ENCODE peak calls at places on chromosomes 7 and 10, in eight cellular contexts. One of them, this sample, is unnamed.

GRCh38 chr10:92737484-92737883 is 47.7 kb downstream of the HHEX start:
- DNase-seq in A673: no peak
- DNase-seq in T-helper 22 cell: no peak
- DNase-seq in activated T-helper 1 cell treated with anti-CD3 and anti-CD28 coated beads, Interleukin-12 subunit alpha, Interleukin-12 subunit beta, Interleukin-2, Interleukin-4 antibody, amounts not matched to agents 30 ng/mL and 10 ng/mL and 1 ng/mL, durations not matched to agents 14 hours and 24 hours and 36 hours: no peak
- DNase-seq in hypothalamus: no peak
- DNase-seq in GM03348: no peak
- DNase-seq in NCI-H2029: no peak
- DNase-seq in fibroblast of lung: no peak
- DNase-seq in this sample: no peak

GRCh38 chr7:76512941-76513816 is 2.8 kb downstream of the UPK3B start:
- DNase-seq in NCI-H2029: no peak
- DNase-seq in GM03348: peak
- DNase-seq in A673: no peak
- DNase-seq in hypothalamus: no peak
- DNase-seq in T-helper 22 cell: no peak
- DNase-seq in fibroblast of lung: no peak
- DNase-seq in activated T-helper 1 cell treated with anti-CD3 and anti-CD28 coated beads, Interleukin-12 subunit alpha, Interleukin-12 subunit beta, Interleukin-2, Interleukin-4 antibody, amounts not matched to agents 30 ng/mL and 10 ng/mL and 1 ng/mL, durations not matched to agents 14 hours and 24 hours and 36 hours: no peak
- DNase-seq in this sample: peak

GRCh38 chr7:157663061-157663863 is 326.5 kb downstream of the DNAJB6 start:
- DNase-seq in GM03348: no peak
- DNase-seq in NCI-H2029: no peak
- DNase-seq in hypothalamus: peak
- DNase-seq in activated T-helper 1 cell treated with anti-CD3 and anti-CD28 coated beads, Interleukin-12 subunit alpha, Interleukin-12 subunit beta, Interleukin-2, Interleukin-4 antibody, amounts not matched to agents 30 ng/mL and 10 ng/mL and 1 ng/mL, durations not matched to agents 14 hours and 24 hours and 36 hours: no peak
- DNase-seq in A673: no peak
- DNase-seq in fibroblast of lung: peak
- DNase-seq in T-helper 22 cell: no peak
- DNase-seq in this sample: peak

GRCh38 chr10:101536800-101537199 is 51.3 kb downstream of the POLL start:
- DNase-seq in fibroblast of lung: no peak
- DNase-seq in NCI-H2029: peak
- DNase-seq in activated T-helper 1 cell treated with anti-CD3 and anti-CD28 coated beads, Interleukin-12 subunit alpha, Interleukin-12 subunit beta, Interleukin-2, Interleukin-4 antibody, amounts not matched to agents 30 ng/mL and 10 ng/mL and 1 ng/mL, durations not matched to agents 14 hours and 24 hours and 36 hours: no peak
- DNase-seq in A673: peak
- DNase-seq in hypothalamus: no peak
- DNase-seq in T-helper 22 cell: no peak
- DNase-seq in GM03348: peak
- DNase-seq in this sample: no peak

GRCh38 chr7:25235471-25235870 is 7.2 kb upstream of the NPVF start:
- DNase-seq in T-helper 22 cell: no peak
- DNase-seq in NCI-H2029: no peak
- DNase-seq in activated T-helper 1 cell treated with anti-CD3 and anti-CD28 coated beads, Interleukin-12 subunit alpha, Interleukin-12 subunit beta, Interleukin-2, Interleukin-4 antibody, amounts not matched to agents 30 ng/mL and 10 ng/mL and 1 ng/mL, durations not matched to agents 14 hours and 24 hours and 36 hours: no peak
- DNase-seq in hypothalamus: no peak
- DNase-seq in A673: no peak
- DNase-seq in GM03348: no peak
- DNase-seq in fibroblast of lung: no peak
- DNase-seq in this sample: no peak

GRCh38 chr10:102119417-102120141 is 589 bp downstream of the LDB1 start:
- DNase-seq in GM03348: peak
- DNase-seq in activated T-helper 1 cell treated with anti-CD3 and anti-CD28 coated beads, Interleukin-12 subunit alpha, Interleukin-12 subunit beta, Interleukin-2, Interleukin-4 antibody, amounts not matched to agents 30 ng/mL and 10 ng/mL and 1 ng/mL, durations not matched to agents 14 hours and 24 hours and 36 hours: no peak
- DNase-seq in T-helper 22 cell: no peak
- DNase-seq in A673: peak
- DNase-seq in fibroblast of lung: peak
- DNase-seq in NCI-H2029: peak
- DNase-seq in hypothalamus: peak
- DNase-seq in this sample: no peak

GRCh38 chr10:102632394-102633062 is 11.8 kb upstream of the TRIM8 start:
- DNase-seq in A673: no peak
- DNase-seq in NCI-H2029: no peak
- DNase-seq in fibroblast of lung: peak
- DNase-seq in T-helper 22 cell: no peak
- DNase-seq in hypothalamus: no peak
- DNase-seq in GM03348: no peak
- DNase-seq in activated T-helper 1 cell treated with anti-CD3 and anti-CD28 coated beads, Interleukin-12 subunit alpha, Interleukin-12 subunit beta, Interleukin-2, Interleukin-4 antibody, amounts not matched to agents 30 ng/mL and 10 ng/mL and 1 ng/mL, durations not matched to agents 14 hours and 24 hours and 36 hours: no peak
- DNase-seq in this sample: no peak

GRCh38 chr7:100171087-100171681 is 2.8 kb upstream of the GAL3ST4 start:
- DNase-seq in hypothalamus: no peak
- DNase-seq in T-helper 22 cell: peak
- DNase-seq in NCI-H2029: no peak
- DNase-seq in A673: no peak
- DNase-seq in GM03348: peak
- DNase-seq in fibroblast of lung: no peak
- DNase-seq in activated T-helper 1 cell treated with anti-CD3 and anti-CD28 coated beads, Interleukin-12 subunit alpha, Interleukin-12 subunit beta, Interleukin-2, Interleukin-4 antibody, amounts not matched to agents 30 ng/mL and 10 ng/mL and 1 ng/mL, durations not matched to agents 14 hours and 24 hours and 36 hours: no peak
- DNase-seq in this sample: peak

GRCh38 chr7:18212308-18212707 is 184.7 kb upstream of the PRPS1L1 start:
- DNase-seq in NCI-H2029: no peak
- DNase-seq in fibroblast of lung: no peak
- DNase-seq in GM03348: no peak
- DNase-seq in hypothalamus: no peak
- DNase-seq in A673: no peak
- DNase-seq in activated T-helper 1 cell treated with anti-CD3 and anti-CD28 coated beads, Interleukin-12 subunit alpha, Interleukin-12 subunit beta, Interleukin-2, Interleukin-4 antibody, amounts not matched to agents 30 ng/mL and 10 ng/mL and 1 ng/mL, durations not matched to agents 14 hours and 24 hours and 36 hours: no peak
- DNase-seq in T-helper 22 cell: no peak
- DNase-seq in this sample: no peak

GRCh38 chr7:33757563-33758165 is 147.7 kb upstream of the BMPER start:
- DNase-seq in activated T-helper 1 cell treated with anti-CD3 and anti-CD28 coated beads, Interleukin-12 subunit alpha, Interleukin-12 subunit beta, Interleukin-2, Interleukin-4 antibody, amounts not matched to agents 30 ng/mL and 10 ng/mL and 1 ng/mL, durations not matched to agents 14 hours and 24 hours and 36 hours: no peak
- DNase-seq in T-helper 22 cell: no peak
- DNase-seq in NCI-H2029: peak
- DNase-seq in fibroblast of lung: peak
- DNase-seq in GM03348: peak
- DNase-seq in A673: peak
- DNase-seq in hypothalamus: peak
- DNase-seq in this sample: no peak

GRCh38 chr10:52609601-52610240 is 162.9 kb downstream of the MBL2 start:
- DNase-seq in fibroblast of lung: no peak
- DNase-seq in hypothalamus: no peak
- DNase-seq in A673: no peak
- DNase-seq in NCI-H2029: no peak
- DNase-seq in GM03348: no peak
- DNase-seq in T-helper 22 cell: no peak
- DNase-seq in activated T-helper 1 cell treated with anti-CD3 and anti-CD28 coated beads, Interleukin-12 subunit alpha, Interleukin-12 subunit beta, Interleukin-2, Interleukin-4 antibody, amounts not matched to agents 30 ng/mL and 10 ng/mL and 1 ng/mL, durations not matched to agents 14 hours and 24 hours and 36 hours: no peak
- DNase-seq in this sample: no peak

GRCh38 chr10:51896849-51897248 is 197.5 kb upstream of the CSTF2T start:
- DNase-seq in activated T-helper 1 cell treated with anti-CD3 and anti-CD28 coated beads, Interleukin-12 subunit alpha, Interleukin-12 subunit beta, Interleukin-2, Interleukin-4 antibody, amounts not matched to agents 30 ng/mL and 10 ng/mL and 1 ng/mL, durations not matched to agents 14 hours and 24 hours and 36 hours: no peak
- DNase-seq in NCI-H2029: no peak
- DNase-seq in GM03348: peak
- DNase-seq in T-helper 22 cell: no peak
- DNase-seq in A673: no peak
- DNase-seq in hypothalamus: no peak
- DNase-seq in fibroblast of lung: peak
- DNase-seq in this sample: no peak

GRCh38 chr10:60237977-60238376 is 151.7 kb downstream of the ANK3 start:
- DNase-seq in A673: no peak
- DNase-seq in hypothalamus: no peak
- DNase-seq in GM03348: peak
- DNase-seq in activated T-helper 1 cell treated with anti-CD3 and anti-CD28 coated beads, Interleukin-12 subunit alpha, Interleukin-12 subunit beta, Interleukin-2, Interleukin-4 antibody, amounts not matched to agents 30 ng/mL and 10 ng/mL and 1 ng/mL, durations not matched to agents 14 hours and 24 hours and 36 hours: no peak
- DNase-seq in fibroblast of lung: peak
- DNase-seq in NCI-H2029: no peak
- DNase-seq in T-helper 22 cell: no peak
- DNase-seq in this sample: no peak

This sample was measured in mesenteric fat pad.